ENCODE peak calls at places on chromosomes 7 and 10, in eight cellular contexts. P is stimulated activated naive CD8-positive, alpha-beta T cell treated with anti-CD3 and anti-CD28 coated beads, Interleukin-15, amount 100 ng/mL, for 72 hours; Z is AG08395; Q is kidney; S is NCI-H1436; W is GM20000; E is activated CD4-positive, alpha-beta T cell treated with anti-CD3 and anti-CD28 coated beads, Interleukin-2, amount 10 ng/mL, durations not matched to agents 7 days and 5 days; L is iris pigment epithelial cell. H is an unnamed sample.

GRCh38 chr10:132542819-132543218 is 5.2 kb downstream of the INPP5A start:
- DNase-seq in W (no peak), S (no peak), P (no peak), L (no peak), E (no peak), Z (no peak), Q (no peak), H (no peak)

GRCh38 chr7:1720325-1720724 is 50.2 kb downstream of the ELFN1 start:
- DNase-seq in W (no peak), E (no peak), Q (peak; percentile 15), L (no peak), S (peak; percentile 26), P (no peak), Z (no peak), H (peak; percentile 24)

GRCh38 chr7:24851791-24852190 is 94.5 kb upstream of the GSDME start:
- DNase-seq in E (no peak), Q (no peak), S (no peak), P (no peak), L (peak; percentile 74), Z (peak; percentile 20), W (no peak), H (peak; percentile 15)

GRCh38 chr7:2802504-2803341 is 41.4 kb downstream of the GNA12 start:
- DNase-seq in S (no peak), E (no peak), Q (no peak), W (no peak), L (peak; percentile 63), P (no peak), Z (no peak), H (no peak)

GRCh38 chr10:50653758-50654157 is 30.0 kb upstream of the SGMS1 start:
- DNase-seq in Q (no peak), P (no peak), S (no peak), W (no peak), L (no peak), E (no peak), Z (no peak), H (no peak)

GRCh38 chr7:34385385-34385784 is 272.6 kb upstream of the NPSR1 start:
- DNase-seq in Q (no peak), S (no peak), Z (no peak), W (no peak), E (no peak), L (no peak), P (no peak), H (no peak)

GRCh38 chr10:125979976-125980375 is 83.6 kb downstream of the FANK1 start:
- DNase-seq in W (no peak), Z (no peak), P (no peak), S (no peak), E (no peak), Q (no peak), L (no peak), H (no peak)

GRCh38 chr10:77973276-77973675 is 46.7 kb upstream of the DLG5 start:
- DNase-seq in E (no peak), L (no peak), Z (no peak), P (no peak), Q (no peak), W (no peak), S (no peak), H (no peak)

GRCh38 chr7:139105037-139105382 is 4.5 kb downstream of the ZC3HAV1 start:
- DNase-seq in E (no peak), S (no peak), P (no peak), Z (no peak), W (peak; percentile 25), L (no peak), Q (no peak), H (peak; percentile 59)

GRCh38 chr7:116805100-116805544 is 57.3 kb upstream of the CAPZA2 start:
- DNase-seq in L (peak; percentile 72), S (no peak), E (no peak), W (no peak), Z (peak; percentile 57), Q (no peak), P (no peak), H (no peak)

GRCh38 chr7:47950714-47951113 is 2.4 kb upstream of the PKD1L1 start:
- DNase-seq in Z (no peak), S (no peak), P (no peak), E (no peak), L (no peak), Q (no peak), W (no peak), H (no peak)

GRCh38 chr10:593901-594457 is 95.5 kb downstream of the DIP2C start:
- DNase-seq in Z (no peak), L (no peak), P (no peak), S (no peak), W (no peak), Q (no peak), E (no peak), H (no peak)

GRCh38 chr7:74032191-74032490 is 4.2 kb downstream of the ELN start:
- DNase-seq in Q (peak; percentile 74), L (peak; percentile 46), W (no peak), P (no peak), S (no peak), E (no peak), Z (peak; percentile 88), H (no peak)

GRCh38 chr10:96891840-96892239 is 59.7 kb downstream of the LCOR start:
- DNase-seq in L (no peak), E (no peak), Q (no peak), S (no peak), W (no peak), P (no peak), Z (no peak), H (peak; percentile 74)

GRCh38 chr10:95693668-95694534 is at the start of gene TCTN3:
- DNase-seq in S (peak; percentile 99), W (peak; percentile 95), P (peak; percentile 99), E (peak; percentile 97), Q (peak; percentile 99), L (peak; percentile 100), Z (peak; percentile 99), H (peak; percentile 99)

GRCh38 chr7:46386428-46387399 is 465.6 kb upstream of the IGFBP3 start:
- DNase-seq in Z (no peak), P (no peak), Q (no peak), W (no peak), S (no peak), E (no peak), L (peak; percentile 67), H (no peak)

GRCh38 chr7:158375034-158375433 is 212.6 kb downstream of the PTPRN2 start:
- DNase-seq in S (no peak), Q (no peak), P (no peak), L (no peak), W (no peak), E (no peak), Z (no peak), H (no peak)

GRCh38 chr7:120740348-120740747 is 117.6 kb downstream of the TSPAN12 start:
- DNase-seq in E (no peak), P (no peak), Z (no peak), L (peak; percentile 32), S (no peak), W (no peak), Q (no peak), H (no peak)

GRCh38 chr7:148722340-148723165 is 23.9 kb downstream of the CUL1 start:
- DNase-seq in W (no peak), Z (no peak), Q (no peak), L (no peak), E (peak; percentile 10), S (no peak), P (no peak), H (peak; percentile 93)

GRCh38 chr10:117668351-117669008 is 125.9 kb downstream of the EMX2 start:
- DNase-seq in S (no peak), E (no peak), Z (no peak), L (no peak), Q (no peak), P (no peak), W (no peak), H (no peak)

GRCh38 chr7:1649751-1650326 is 20.2 kb upstream of the ELFN1 start:
- DNase-seq in Z (no peak), L (no peak), Q (no peak), P (no peak), W (no peak), E (no peak), S (no peak), H (no peak)

GRCh38 chr10:7320072-7320471 is 90.8 kb downstream of the SFMBT2 start:
- DNase-seq in W (no peak), P (no peak), Z (no peak), E (no peak), L (no peak), S (no peak), Q (no peak), H (no peak)